ENCODE peak calls at places on chromosomes 3 and 15, in four cellular contexts. M is HEK293T, N is GM12878, Y is HepG2. H is an unnamed sample.

GRCh38 chr3:175121225-175121624 is 262.1 kb downstream of the NAALADL2 start:
- DNase-seq in M (no peak), N (no peak), Y (no peak), H (no peak)

GRCh38 chr3:79018671-79019136 is 749.1 kb downstream of the ROBO1 start:
- DNase-seq in M (no peak), N (no peak), Y (peak), H (no peak)

GRCh38 chr3:15360786-15361493 is 28.6 kb upstream of the SH3BP5 start:
- DNase-seq in M (no peak), N (no peak), Y (no peak), H (no peak)

GRCh38 chr15:63476229-63476632 is 28.2 kb upstream of the USP3 start:
- DNase-seq in M (no peak), N (no peak), Y (peak), H (no peak)

GRCh38 chr3:21331321-21331720 is 419.7 kb downstream of the ZNF385D start:
- DNase-seq in M (no peak), N (no peak), Y (no peak), H (no peak)

GRCh38 chr15:99404454-99404853 is 153.2 kb downstream of the LRRC28 start:
- DNase-seq in M (no peak), N (no peak), Y (no peak), H (no peak)

GRCh38 chr3:126040386-126040785 is 43.5 kb downstream of the SLC41A3 start:
- DNase-seq in M (no peak), N (no peak), Y (no peak), H (no peak)

GRCh38 chr15:34456658-34457057 is 19.1 kb upstream of the GOLGA8A start:
- DNase-seq in M (no peak), N (no peak), Y (no peak), H (no peak)

GRCh38 chr15:70794596-70795310 is 31.4 kb upstream of the UACA start:
- DNase-seq in M (no peak), N (no peak), Y (no peak), H (no peak)

GRCh38 chr15:83971967-83972366 is 263.6 kb upstream of the GOLGA6L4 start:
- DNase-seq in M (no peak), N (no peak), Y (no peak), H (no peak)

GRCh38 chr3:1728510-1728909 is 370.2 kb upstream of the CNTN4 start:
- DNase-seq in M (no peak), N (no peak), Y (no peak), H (no peak)

GRCh38 chr3:177946965-177947364 is 589.3 kb upstream of the KCNMB2 start:
- DNase-seq in M (no peak), N (no peak), Y (no peak), H (no peak)

GRCh38 chr3:48597408-48597800 is 2.3 kb upstream of the COL7A1 start:
- DNase-seq in M (no peak), N (no peak), Y (no peak), H (peak)

GRCh38 chr15:65305144-65305758 is 774 bp downstream of the RNU5B-1 start:
- DNase-seq in M (peak), N (no peak), Y (no peak), H (peak)

GRCh38 chr3:189276481-189277190 is 104.9 kb downstream of the TPRG1 start:
- DNase-seq in M (no peak), N (no peak), Y (no peak), H (no peak)

GRCh38 chr3:87318609-87319008 is 42.2 kb upstream of the POU1F1 start:
- DNase-seq in M (no peak), N (no peak), Y (no peak), H (no peak)

GRCh38 chr3:118817748-118818165 is 216.9 kb downstream of the IGSF11 start:
- DNase-seq in M (peak), N (no peak), Y (peak), H (peak)

GRCh38 chr3:71726106-71726505 is 904 bp upstream of the EIF4E3 start:
- DNase-seq in M (no peak), N (no peak), Y (no peak), H (no peak)

GRCh38 chr15:77030928-77031375 is 36.0 kb downstream of the PSTPIP1 start:
- DNase-seq in M (no peak), N (no peak), Y (no peak), H (no peak)

GRCh38 chr15:39746714-39747276 is 35.8 kb downstream of the FSIP1 start:
- DNase-seq in M (no peak), N (no peak), Y (no peak), H (no peak)

GRCh38 chr3:58082047-58082446 is 73.8 kb downstream of the FLNB start:
- DNase-seq in M (no peak), N (no peak), Y (no peak), H (peak)

GRCh38 chr3:130894130-130894872 is 417 bp downstream of the ATP2C1 start:
- DNase-seq in M (peak), N (no peak), Y (peak), H (peak)

GRCh38 chr15:64099379-64099778 is 3.6 kb downstream of the SNX1 start:
- DNase-seq in M (no peak), N (no peak), Y (no peak), H (no peak)

DNA sequence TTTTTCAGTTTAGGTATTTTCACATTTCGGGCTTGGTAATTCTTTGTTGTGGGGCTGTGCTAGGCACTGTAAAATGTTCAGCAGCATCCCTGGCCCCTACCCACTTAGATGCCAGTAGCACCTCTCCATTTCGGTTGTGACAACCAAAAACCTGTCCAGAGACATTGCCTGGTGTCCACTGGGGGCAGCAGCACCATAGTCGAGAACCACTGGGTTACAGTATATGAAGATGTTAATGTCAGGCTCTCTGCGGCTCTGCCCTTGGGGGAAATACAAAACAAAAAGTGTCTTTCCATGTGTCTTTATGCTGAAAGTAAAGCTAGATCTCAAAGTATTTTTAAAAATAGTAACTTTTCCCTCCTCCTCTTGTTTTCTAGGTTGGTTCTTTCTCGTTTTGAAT is 177.2 kb downstream of the ITPR1 start:
- DNase-seq in M (peak), N (no peak), Y (peak), H (peak)
- TF ChIP-seq TARDBP in M (no peak), N (no peak), Y (no peak), H (no peak)

GRCh38 chr3:10485380-10485779 is 20.0 kb downstream of the ATP2B2 start:
- DNase-seq in M (no peak), N (no peak), Y (no peak), H (no peak)
- TF ChIP-seq TARDBP in M (no peak), N (no peak), Y (no peak), H (no peak)

DNA sequence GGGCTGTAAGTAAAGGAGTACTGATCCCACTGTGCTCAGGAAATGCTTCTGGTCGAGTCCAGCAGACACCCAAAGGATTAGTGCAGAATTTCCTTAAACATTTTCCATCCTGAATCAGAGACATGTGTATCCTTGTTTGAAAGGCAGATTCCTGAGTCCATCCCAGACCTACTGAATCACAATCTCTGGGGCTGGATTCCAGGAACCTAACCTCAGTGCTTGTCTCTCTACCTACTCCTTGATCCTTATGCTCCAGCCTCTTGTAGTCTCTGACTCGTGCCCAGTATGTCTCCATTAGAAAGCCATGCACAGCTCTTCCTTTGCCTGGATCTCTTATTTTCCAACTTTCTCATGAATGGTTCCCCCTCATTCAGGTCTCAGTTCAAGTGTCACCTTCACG is 585.8 kb downstream of the NLGN1 start:
- DNase-seq in M (no peak), N (no peak), Y (no peak), H (no peak)
- TF ChIP-seq TARDBP in M (no peak), N (no peak), Y (no peak), H (no peak)

GRCh38 chr3:46873521-46873920 is 4.0 kb upstream of the PTH1R start:
- DNase-seq in M (no peak), N (no peak), Y (no peak), H (no peak)

GRCh38 chr3:46871222-46871621 is 6.3 kb upstream of the PTH1R start:
- DNase-seq in M (no peak), N (no peak), Y (no peak), H (no peak)

GRCh38 chr3:46876313-46877300 is 914 bp upstream of the PTH1R start:
- DNase-seq in M (no peak), N (no peak), Y (no peak), H (no peak)

GRCh38 chr3:46875560-46875959 is 2.0 kb upstream of the PTH1R start:
- DNase-seq in M (no peak), N (no peak), Y (no peak), H (no peak)

DNA sequence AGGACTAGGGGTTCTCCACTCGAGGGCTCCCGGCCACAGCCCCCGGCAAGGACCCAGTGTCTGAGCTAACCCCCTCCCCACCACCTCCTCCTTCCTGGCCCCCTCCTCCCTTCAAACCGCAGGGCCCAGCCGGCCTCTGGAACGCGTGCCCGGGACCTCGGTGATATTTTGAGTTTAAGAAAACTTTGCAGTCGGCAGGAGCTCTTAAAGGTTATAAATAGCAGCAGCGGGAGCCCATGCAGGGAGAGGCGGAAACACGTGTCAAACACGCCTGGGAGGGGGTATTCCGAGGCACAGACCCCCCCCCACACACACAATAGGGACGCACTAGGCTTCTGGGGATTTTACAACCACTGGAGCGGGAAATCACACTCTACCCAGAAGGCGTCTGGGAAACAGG is 3.1 kb upstream of the PTH1R start:
- DNase-seq in M (no peak), N (no peak), Y (no peak), H (no peak)
- TF ChIP-seq TARDBP in M (no peak), N (no peak), Y (no peak), H (no peak)

GRCh38 chr15:37034835-37035234 is 65.5 kb downstream of the MEIS2 start:
- DNase-seq in M (no peak), N (no peak), Y (no peak), H (no peak)
- TF ChIP-seq TARDBP in M (no peak), N (no peak), Y (no peak), H (no peak)

H was measured in K562.